ENCODE peak calls at places on chromosomes 7 and 10, in five cellular contexts. L is GM23338, V is BE2C, K is foreskin fibroblast, Q is tibial artery. W is an unnamed sample.

GRCh38 chr10:119115921-119116320 is 12.0 kb downstream of the DENND10 start:
- DNase-seq in K (no peak), Q (no peak), V (no peak), L (no peak), W (no peak)

GRCh38 chr10:33703897-33704825 is 369.7 kb upstream of the NRP1 start:
- DNase-seq in V (no peak), K (peak), L (no peak), Q (no peak), W (no peak)

GRCh38 chr10:8389630-8390029 is 335.1 kb downstream of the GATA3 start:
- DNase-seq in V (no peak), Q (no peak), L (no peak), K (no peak), W (no peak)

GRCh38 chr10:3763852-3764625 is 21.0 kb downstream of the KLF6 start:
- DNase-seq in Q (no peak), L (no peak), K (peak), V (no peak), W (no peak)

GRCh38 chr7:131586259-131586658 is 29.8 kb upstream of the PODXL start:
- DNase-seq in V (no peak), Q (no peak), L (no peak), K (no peak), W (no peak)

GRCh38 chr7:148204639-148205292 is 385.8 kb upstream of the C7orf33 start:
- DNase-seq in L (peak), Q (no peak), K (no peak), V (no peak), W (no peak)

GRCh38 chr7:107209565-107209964 is 40.8 kb downstream of the HBP1 start:
- DNase-seq in K (no peak), Q (no peak), L (no peak), V (no peak), W (no peak)

GRCh38 chr10:77746313-77746712 is 108.7 kb upstream of the KCNMA1 start:
- DNase-seq in K (peak), Q (no peak), V (no peak), L (no peak), W (no peak)

GRCh38 chr10:3906511-3907111 is 121.6 kb upstream of the KLF6 start:
- DNase-seq in V (no peak), K (peak), Q (no peak), L (peak), W (no peak)

GRCh38 chr7:115851291-115851690 is 179.3 kb downstream of the TFEC start:
- DNase-seq in V (no peak), L (peak), K (peak), Q (no peak), W (no peak)

GRCh38 chr7:56483153-56483552 is 366.9 kb upstream of the NUPR2 start:
- DNase-seq in K (no peak), L (no peak), V (no peak), Q (no peak), W (no peak)

GRCh38 chr7:101911800-101912705 is 94.6 kb downstream of the CUX1 start:
- DNase-seq in K (peak), V (peak), L (no peak), Q (no peak), W (no peak)

GRCh38 chr7:129438839-129439640 is 4.8 kb downstream of the STRIP2 start:
- DNase-seq in K (peak), V (no peak), L (no peak), Q (no peak), W (no peak)

GRCh38 chr10:97826892-97827291 is 22.8 kb upstream of the GOLGA7B start:
- DNase-seq in Q (no peak), V (no peak), K (no peak), L (no peak), W (no peak)

GRCh38 chr7:95688931-95689453 is 83.4 kb upstream of the DYNC1I1 start:
- DNase-seq in Q (no peak), K (peak), V (no peak), L (no peak), W (no peak)

GRCh38 chr10:86413046-86413728 is 46.6 kb upstream of the GRID1 start:
- DNase-seq in L (no peak), K (peak), V (no peak), Q (no peak), W (no peak)

GRCh38 chr7:130372402-130372801 is 7.9 kb upstream of the CPA1 start:
- DNase-seq in V (no peak), L (no peak), Q (peak), K (no peak), W (no peak)

GRCh38 chr10:97096327-97097153 is 89.2 kb downstream of the SLIT1 start:
- DNase-seq in K (no peak), Q (no peak), L (no peak), V (no peak), W (no peak)

GRCh38 chr10:26798298-26798697 is 62.5 kb downstream of the ABI1 start:
- DNase-seq in L (no peak), K (no peak), Q (no peak), V (no peak), W (no peak)

GRCh38 chr7:11540271-11540761 is 291.7 kb downstream of the THSD7A start:
- DNase-seq in Q (no peak), L (no peak), V (peak), K (peak), W (no peak)

GRCh38 chr7:16982640-16983103 is 100.9 kb upstream of the AGR3 start:
- DNase-seq in L (peak), K (peak), V (peak), Q (no peak), W (no peak)

GRCh38 chr7:46385662-46386309 is 464.7 kb upstream of the IGFBP3 start:
- DNase-seq in K (peak), V (no peak), L (no peak), Q (no peak), W (no peak)

DNA sequence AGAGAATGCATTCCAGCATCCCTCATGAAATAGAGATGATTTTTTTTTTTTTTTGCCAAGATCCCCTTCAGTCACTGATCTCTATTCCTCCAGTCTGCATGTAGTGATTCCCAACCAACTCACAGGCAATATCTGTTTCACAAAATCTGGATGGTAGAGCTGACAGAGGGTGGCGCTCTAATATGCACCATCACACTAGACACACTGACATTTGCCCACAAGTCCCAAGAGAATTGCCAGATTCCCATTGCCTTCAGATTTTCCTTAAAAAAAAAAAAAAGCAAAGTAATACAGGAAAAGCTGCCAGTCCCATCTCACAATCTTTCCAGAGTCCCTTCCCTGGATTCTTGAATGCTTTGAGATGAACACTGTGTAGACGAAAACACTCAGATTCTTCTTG is 301.0 kb downstream of the SORCS1 start:
- DNase-seq in Q (no peak), K (no peak), V (peak), L (peak), W (no peak)
- TF ChIP-seq CTCF in Q (no peak), K (no peak), V (peak), L (peak), W (no peak)

GRCh38 chr7:91632948-91633519 is 247.5 kb downstream of the MTERF1 start:
- DNase-seq in V (no peak), K (no peak), L (no peak), Q (no peak), W (no peak)

GRCh38 chr7:91634485-91635177 is 245.9 kb downstream of the MTERF1 start:
- DNase-seq in K (no peak), Q (no peak), V (no peak), L (no peak), W (no peak)

GRCh38 chr7:91632234-91632947 is 248.1 kb downstream of the MTERF1 start:
- DNase-seq in Q (no peak), L (no peak), V (no peak), K (no peak), W (no peak)

GRCh38 chr7:91636728-91637127 is 243.8 kb downstream of the MTERF1 start:
- DNase-seq in Q (no peak), V (no peak), K (no peak), L (no peak), W (no peak)

DNA sequence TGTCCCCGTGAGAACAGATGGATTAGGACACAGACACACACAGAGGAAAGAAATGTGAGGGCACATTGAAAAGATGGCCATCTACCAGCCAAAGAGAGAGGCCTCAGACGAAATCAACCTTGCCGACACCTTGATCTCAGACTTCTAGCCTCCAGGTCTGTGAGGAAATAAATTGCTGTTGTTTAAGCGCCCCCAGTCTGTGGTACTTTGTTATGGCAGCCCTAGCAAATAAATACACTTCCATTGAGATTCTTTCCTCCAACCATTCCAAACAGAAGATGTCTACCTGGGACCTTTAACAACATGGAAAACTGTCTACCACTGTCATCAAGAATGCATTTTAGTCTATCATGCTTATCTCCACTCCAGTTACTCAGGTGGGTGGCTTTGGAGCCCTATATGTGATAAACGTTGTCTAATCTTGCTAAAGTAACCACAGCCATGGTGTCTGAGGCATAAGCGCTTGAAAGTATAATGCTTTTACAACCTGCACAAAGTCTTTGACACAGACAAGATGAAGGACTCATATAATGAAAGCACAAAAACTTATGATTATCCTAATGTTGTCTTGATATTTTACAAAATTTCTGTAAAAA is 244.3 kb downstream of the MTERF1 start:
- DNase-seq in K (no peak), V (peak), L (peak), Q (no peak), W (peak)
- TF ChIP-seq CTCF in K (peak), V (peak), L (peak), Q (peak), W (peak)

DNA sequence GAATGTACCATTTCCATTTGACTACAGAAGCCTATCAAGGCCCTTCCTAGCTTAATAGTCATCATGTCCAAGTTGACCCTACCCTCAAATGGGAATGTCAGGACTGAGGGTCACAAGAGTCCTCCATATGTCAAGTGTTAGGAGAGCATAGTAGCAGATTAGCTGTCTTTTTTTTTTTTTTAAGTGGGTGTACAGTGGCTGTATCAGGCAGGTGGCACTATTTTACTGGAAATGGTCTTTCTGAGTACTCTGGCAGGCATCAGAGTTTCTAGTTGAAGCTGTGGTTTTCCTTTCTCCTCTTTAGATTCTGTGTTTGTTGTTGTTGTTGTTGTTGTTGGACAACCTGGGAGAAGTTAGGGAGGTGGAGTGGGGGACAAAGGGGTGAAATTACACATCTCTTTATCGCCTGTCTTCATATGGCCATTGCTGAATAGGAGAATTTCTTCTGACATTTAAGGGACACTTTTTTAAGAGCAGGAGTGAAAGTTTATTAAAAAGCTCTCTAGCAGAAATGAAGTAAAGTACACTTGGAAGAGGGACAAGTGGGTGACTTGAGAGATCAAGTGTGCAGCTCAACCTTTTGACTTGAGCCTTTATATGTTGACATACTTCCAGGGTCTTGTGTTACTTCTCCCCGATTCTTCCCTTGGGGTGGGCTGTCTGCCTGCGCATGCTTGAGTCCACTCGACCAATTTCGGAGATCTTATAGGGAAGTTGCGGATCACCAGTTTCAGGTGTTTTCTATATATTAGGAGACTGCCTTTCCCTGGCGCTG is 104.1 kb upstream of the FOXP2 start:
- DNase-seq in K (no peak), Q (no peak), L (no peak), V (no peak), W (no peak)
- TF ChIP-seq CTCF in K (no peak), Q (no peak), L (no peak), V (no peak), W (no peak)

GRCh38 chr7:2643386-2644229 is 11.8 kb downstream of the TTYH3 start:
- DNase-seq in L (peak), K (no peak), V (no peak), Q (no peak), W (no peak)
- TF ChIP-seq CTCF in L (peak), K (peak), V (peak), Q (no peak), W (no peak)

GRCh38 chr7:89771003-89771636 is 383.1 kb upstream of the STEAP1 start:
- DNase-seq in Q (no peak), L (peak), K (peak), V (no peak), W (no peak)
- TF ChIP-seq CTCF in Q (no peak), L (no peak), K (no peak), V (no peak), W (no peak)

GRCh38 chr10:73413528-73414229 is at the start of gene ANXA7:
- DNase-seq in L (peak), K (peak), V (peak), Q (peak), W (peak)

GRCh38 chr10:73416571-73416970 is 2.7 kb upstream of the ANXA7 start:
- DNase-seq in Q (no peak), V (no peak), L (no peak), K (no peak), W (no peak)

GRCh38 chr10:73410897-73411296 is 3.0 kb downstream of the ANXA7 start:
- DNase-seq in L (no peak), Q (no peak), V (no peak), K (no peak), W (no peak)

GRCh38 chr10:73413108-73413527 is 740 bp downstream of the ANXA7 start:
- DNase-seq in Q (no peak), L (peak), V (peak), K (peak), W (peak)

DNA sequence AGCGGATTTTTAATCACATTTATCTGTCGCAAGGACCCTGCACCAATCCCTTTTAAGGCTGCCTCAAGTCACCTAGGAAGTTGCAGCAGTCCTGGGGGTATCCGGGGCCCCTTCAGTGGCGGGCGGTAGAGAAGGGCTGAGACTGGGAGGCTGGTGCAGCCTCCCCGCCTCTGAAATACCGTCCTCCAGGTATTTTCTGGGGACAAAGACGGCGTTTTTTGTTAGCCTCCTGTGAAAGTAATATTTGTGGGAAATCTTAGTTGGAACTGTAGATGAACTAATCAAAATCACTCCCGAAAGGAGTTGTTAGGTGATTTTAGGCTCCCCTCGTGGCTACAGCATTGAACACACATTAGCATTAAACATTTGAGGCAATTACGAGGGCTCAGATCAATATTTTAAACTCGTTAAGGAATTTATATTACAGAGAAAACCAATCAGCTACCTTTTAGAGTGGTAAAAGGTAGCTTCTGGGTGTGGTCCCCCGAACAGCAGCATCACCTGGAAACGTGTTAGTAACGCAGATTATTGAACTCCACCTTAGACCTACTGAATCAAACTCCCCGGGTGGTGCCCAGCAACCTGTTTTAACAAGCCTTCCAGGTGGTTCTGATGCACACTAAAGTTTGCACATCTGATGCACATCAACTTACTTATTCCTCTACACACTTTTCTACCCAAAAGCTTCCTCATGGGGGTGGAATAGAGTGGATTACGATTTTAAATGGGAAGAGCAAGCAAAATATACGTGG is 548 bp upstream of the ANXA7 start:
- DNase-seq in L (peak), K (peak), V (no peak), Q (no peak), W (no peak)
- TF ChIP-seq CTCF in L (no peak), K (peak), V (no peak), Q (peak), W (peak)

DNA sequence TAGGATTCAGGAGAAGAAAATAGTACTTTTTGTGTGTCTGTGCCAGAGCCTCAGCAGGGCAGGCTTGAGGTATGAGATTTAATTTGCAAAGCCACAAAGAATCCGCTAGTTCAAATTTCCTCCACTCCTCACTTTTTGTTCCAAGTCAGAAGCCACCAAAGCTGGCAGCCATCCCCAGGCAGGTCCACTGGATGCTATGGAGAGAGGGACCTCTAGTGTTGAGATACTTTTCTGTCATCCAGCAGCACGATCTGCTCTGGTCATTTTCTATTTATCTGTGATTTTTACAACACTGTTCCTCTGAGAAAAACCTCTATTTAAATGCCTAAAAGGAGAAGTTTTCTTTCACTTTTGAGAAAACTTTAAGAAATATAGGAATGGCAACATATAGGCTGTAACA is 147.9 kb upstream of the FRMD4A start:
- DNase-seq in V (peak), L (peak), Q (peak), K (peak), W (peak)
- TF ChIP-seq CTCF in V (peak), L (peak), Q (peak), K (peak), W (peak)

W was measured in endothelial cell.